ENCODE peak calls at places on chromosomes 13 and 19, in four cellular contexts. One of them, this sample, is unnamed.

GRCh38 chr19:4638330-4638729 is 986 bp upstream of the TNFAIP8L1 start:
- DNase-seq in A549: no peak
- DNase-seq in H1: no peak
- DNase-seq in K562: no peak
- DNase-seq in this sample: no peak

GRCh38 chr13:104831823-104832222 is 1703.6 kb downstream of the EFNB2 start:
- DNase-seq in K562: no peak
- DNase-seq in H1: no peak
- DNase-seq in A549: no peak
- DNase-seq in this sample: no peak

GRCh38 chr13:109784590-109785140 is 1.7 kb downstream of the IRS2 start:
- DNase-seq in H1: no peak
- DNase-seq in A549: peak
- DNase-seq in K562: no peak
- DNase-seq in this sample: no peak

GRCh38 chr19:16520074-16520973 is 21.9 kb downstream of the CHERP start:
- DNase-seq in H1: no peak
- DNase-seq in K562: peak
- DNase-seq in A549: no peak
- DNase-seq in this sample: no peak

GRCh38 chr13:94400874-94401273 is 78.6 kb downstream of the DCT start:
- DNase-seq in H1: no peak
- DNase-seq in K562: no peak
- DNase-seq in A549: no peak
- DNase-seq in this sample: peak

GRCh38 chr13:44374348-44374712 is 706 bp downstream of the SERP2 start:
- DNase-seq in A549: no peak
- DNase-seq in H1: no peak
- DNase-seq in K562: no peak
- DNase-seq in this sample: no peak

GRCh38 chr13:38141792-38142191 is 207.9 kb upstream of the UFM1 start:
- DNase-seq in A549: no peak
- DNase-seq in H1: no peak
- DNase-seq in K562: no peak
- DNase-seq in this sample: no peak

GRCh38 chr13:78182813-78183212 is 264.2 kb upstream of the EDNRB start:
- DNase-seq in K562: no peak
- DNase-seq in A549: no peak
- DNase-seq in H1: no peak
- DNase-seq in this sample: no peak

GRCh38 chr13:67118277-67118676 is 111.9 kb downstream of the PCDH9 start:
- DNase-seq in K562: no peak
- DNase-seq in A549: no peak
- DNase-seq in H1: no peak
- DNase-seq in this sample: no peak

GRCh38 chr13:79937311-79938243 is 403.3 kb downstream of the SPRY2 start:
- DNase-seq in H1: no peak
- DNase-seq in A549: no peak
- DNase-seq in K562: no peak
- DNase-seq in this sample: no peak

GRCh38 chr19:42693760-42694350 is 46.4 kb downstream of the PSG3 start:
- DNase-seq in A549: peak
- DNase-seq in H1: no peak
- DNase-seq in K562: peak
- DNase-seq in this sample: peak

GRCh38 chr19:10762656-10763055 is 44.8 kb downstream of the DNM2 start:
- DNase-seq in H1: no peak
- DNase-seq in A549: peak
- DNase-seq in K562: no peak
- DNase-seq in this sample: no peak

GRCh38 chr19:29663861-29664752 is 1.2 kb upstream of the PLEKHF1 start:
- DNase-seq in H1: no peak
- DNase-seq in K562: no peak
- DNase-seq in A549: no peak
- DNase-seq in this sample: no peak

GRCh38 chr13:24272452-24273161 is 36.8 kb upstream of the C1QTNF9 start:
- DNase-seq in H1: no peak
- DNase-seq in A549: no peak
- DNase-seq in K562: no peak
- DNase-seq in this sample: no peak

GRCh38 chr13:44305845-44306244 is 67.8 kb upstream of the SERP2 start:
- DNase-seq in A549: no peak
- DNase-seq in K562: no peak
- DNase-seq in H1: no peak
- DNase-seq in this sample: no peak

GRCh38 chr13:27139565-27139964 is 32.0 kb downstream of the USP12 start:
- DNase-seq in A549: no peak
- DNase-seq in K562: no peak
- DNase-seq in H1: no peak
- DNase-seq in this sample: no peak

GRCh38 chr13:38685974-38686571 is 804 bp upstream of the FREM2 start:
- DNase-seq in K562: no peak
- DNase-seq in H1: no peak
- DNase-seq in A549: peak
- DNase-seq in this sample: no peak

GRCh38 chr19:56141416-56141992 is 417 bp downstream of the ZNF444 start:
- DNase-seq in H1: no peak
- DNase-seq in A549: no peak
- DNase-seq in K562: no peak
- DNase-seq in this sample: no peak

GRCh38 chr13:40452741-40453665 is 213.4 kb downstream of the FOXO1 start:
- DNase-seq in A549: peak
- DNase-seq in K562: no peak
- DNase-seq in H1: no peak
- DNase-seq in this sample: peak

GRCh38 chr13:110561335-110562033 is at the start of gene RAB20:
- DNase-seq in A549: peak
- DNase-seq in H1: no peak
- DNase-seq in K562: peak
- DNase-seq in this sample: peak

GRCh38 chr13:36089130-36089529 is 42.1 kb downstream of the DCLK1 start:
- DNase-seq in K562: no peak
- DNase-seq in A549: no peak
- DNase-seq in H1: no peak
- DNase-seq in this sample: no peak

GRCh38 chr13:95481051-95481775 is 71.3 kb upstream of the CLDN10 start:
- DNase-seq in A549: no peak
- DNase-seq in H1: no peak
- DNase-seq in K562: no peak
- DNase-seq in this sample: no peak

GRCh38 chr13:112434032-112434431 is 57.9 kb downstream of the SPACA7 start:
- DNase-seq in K562: no peak
- DNase-seq in H1: no peak
- DNase-seq in A549: no peak
- DNase-seq in this sample: no peak

GRCh38 chr13:43883636-43884035 is 3.9 kb downstream of the LACC1 start:
- DNase-seq in K562: no peak
- DNase-seq in A549: no peak
- DNase-seq in H1: no peak
- DNase-seq in this sample: no peak

GRCh38 chr13:48857576-48857975 is 118.1 kb upstream of the FNDC3A start:
- DNase-seq in H1: no peak
- DNase-seq in A549: no peak
- DNase-seq in K562: no peak
- DNase-seq in this sample: no peak

GRCh38 chr19:19379527-19379926 is 25.9 kb upstream of the GATAD2A start:
- DNase-seq in H1: no peak
- DNase-seq in K562: no peak
- DNase-seq in A549: no peak
- DNase-seq in this sample: no peak

GRCh38 chr19:51450730-51451307 is 7.4 kb downstream of the SIGLEC8 start:
- DNase-seq in K562: no peak
- DNase-seq in A549: no peak
- DNase-seq in H1: no peak
- DNase-seq in this sample: no peak

GRCh38 chr19:45404557-45405434 is at the start of gene PPP1R13L:
- DNase-seq in A549: peak
- DNase-seq in K562: peak
- DNase-seq in H1: no peak
- DNase-seq in this sample: peak

GRCh38 chr19:39038098-39038497 is 5.7 kb upstream of the FBXO27 start:
- DNase-seq in A549: peak
- DNase-seq in K562: peak
- DNase-seq in H1: no peak
- DNase-seq in this sample: peak

GRCh38 chr13:24716446-24716845 is 36.2 kb downstream of the ATP12A start:
- DNase-seq in H1: no peak
- DNase-seq in K562: no peak
- DNase-seq in A549: no peak
- DNase-seq in this sample: no peak

GRCh38 chr13:30841161-30841560 is 64.9 kb upstream of the MEDAG start:
- DNase-seq in K562: no peak
- DNase-seq in A549: no peak
- DNase-seq in H1: no peak
- DNase-seq in this sample: no peak

DNA sequence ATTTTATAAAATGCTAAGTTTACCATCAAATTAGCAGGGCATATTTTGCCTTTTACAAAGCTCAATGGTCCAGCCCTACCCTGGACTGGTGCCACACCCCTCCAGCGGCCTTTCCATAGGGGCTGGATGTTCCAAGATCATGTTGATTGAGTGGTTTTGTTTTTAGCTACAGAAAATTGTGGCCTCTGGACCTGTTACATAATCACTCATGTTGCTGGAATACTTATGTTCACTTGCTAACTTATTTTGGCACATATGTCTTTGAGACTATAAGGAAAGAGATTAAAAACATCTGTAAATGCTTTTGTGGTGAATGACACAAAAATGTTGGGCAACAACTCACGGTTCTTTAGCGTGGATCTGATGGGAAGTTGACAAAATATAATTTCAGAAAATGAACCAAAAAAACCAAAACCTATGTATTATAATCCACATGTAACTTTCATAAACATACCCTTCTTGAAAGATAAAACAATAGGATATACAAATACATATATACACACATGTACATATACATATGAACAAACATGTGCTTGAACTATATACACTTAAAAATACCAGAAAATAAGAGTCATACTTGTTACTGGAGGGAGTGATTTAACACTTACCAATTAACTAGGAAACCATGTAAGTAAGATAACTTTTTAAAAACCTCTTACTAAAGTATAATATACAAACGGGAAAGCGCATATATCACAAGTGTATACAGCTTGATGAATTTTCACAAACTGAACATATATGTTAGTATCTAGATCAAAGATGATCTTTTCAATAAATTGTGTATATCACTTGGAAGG is 46.6 kb upstream of the SLC15A1 start:
- DNase-seq in H1: no peak
- DNase-seq in K562: no peak
- DNase-seq in A549: no peak
- DNase-seq in this sample: peak
- TF ChIP-seq PHF8 in H1: no peak
- TF ChIP-seq PHF8 in K562: no peak
- TF ChIP-seq PHF8 in A549: no peak
- TF ChIP-seq PHF8 in this sample: no peak

GRCh38 chr19:8240274-8241229 is 31.4 kb downstream of the CERS4 start:
- DNase-seq in A549: peak
- DNase-seq in K562: peak
- DNase-seq in H1: peak
- DNase-seq in this sample: peak
- TF ChIP-seq PHF8 in A549: no peak
- TF ChIP-seq PHF8 in K562: no peak
- TF ChIP-seq PHF8 in H1: no peak
- TF ChIP-seq PHF8 in this sample: no peak

DNA sequence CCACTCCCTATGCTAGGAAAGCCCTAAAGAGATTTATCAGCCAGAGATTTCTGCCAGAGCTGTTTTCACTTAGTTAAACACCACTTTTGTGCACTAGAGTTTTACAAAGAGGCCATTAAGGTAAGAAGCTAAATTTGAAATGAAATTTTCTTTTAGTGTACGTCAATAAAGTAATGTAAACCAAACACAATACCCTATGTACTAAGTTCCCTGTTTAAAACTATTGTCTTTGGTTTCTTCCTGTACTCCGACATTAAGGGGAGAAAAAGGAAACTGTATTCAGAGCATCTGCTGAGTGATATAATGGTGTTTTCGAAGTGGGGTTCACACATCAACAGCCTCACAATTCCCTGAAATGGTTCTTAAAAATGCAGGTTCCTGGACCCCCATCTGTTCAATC is 40.7 kb upstream of the STARD13 start:
- DNase-seq in K562: no peak
- DNase-seq in A549: no peak
- DNase-seq in H1: no peak
- DNase-seq in this sample: no peak
- TF ChIP-seq PHF8 in K562: no peak
- TF ChIP-seq PHF8 in A549: no peak
- TF ChIP-seq PHF8 in H1: no peak
- TF ChIP-seq PHF8 in this sample: no peak

GRCh38 chr13:88068975-88069374 is 397.8 kb downstream of the SLITRK5 start:
- DNase-seq in K562: no peak
- DNase-seq in A549: peak
- DNase-seq in H1: peak
- DNase-seq in this sample: peak

GRCh38 chr13:88071371-88071770 is 400.2 kb downstream of the SLITRK5 start:
- DNase-seq in K562: no peak
- DNase-seq in A549: no peak
- DNase-seq in H1: no peak
- DNase-seq in this sample: no peak

GRCh38 chr13:88074794-88075509 is 403.8 kb downstream of the SLITRK5 start:
- DNase-seq in H1: no peak
- DNase-seq in K562: no peak
- DNase-seq in A549: no peak
- DNase-seq in this sample: no peak
- TF ChIP-seq PHF8 in H1: no peak
- TF ChIP-seq PHF8 in K562: no peak
- TF ChIP-seq PHF8 in A549: no peak
- TF ChIP-seq PHF8 in this sample: no peak

GRCh38 chr19:5877869-5878268 is 7.5 kb upstream of the FUT5 start:
- DNase-seq in H1: no peak
- DNase-seq in K562: no peak
- DNase-seq in A549: no peak
- DNase-seq in this sample: peak
- TF ChIP-seq PHF8 in H1: no peak
- TF ChIP-seq PHF8 in K562: no peak
- TF ChIP-seq PHF8 in A549: no peak
- TF ChIP-seq PHF8 in this sample: no peak

GRCh38 chr19:1474011-1474764 is 4.8 kb downstream of the C19orf25 start:
- DNase-seq in A549: no peak
- DNase-seq in H1: no peak
- DNase-seq in K562: no peak
- DNase-seq in this sample: no peak
- TF ChIP-seq PHF8 in A549: no peak
- TF ChIP-seq PHF8 in H1: no peak
- TF ChIP-seq PHF8 in K562: no peak
- TF ChIP-seq PHF8 in this sample: no peak